ENCODE peak calls at places on chromosomes 13 and 19, in five cellular contexts. N, O, S, K and U are unnamed samples.
A peak's percentile ranks its signal among the peaks of the same experiment; 100 is the strongest.

GRCh38 chr13:28574617-28575142 is 79.8 kb upstream of the FLT1 start:
- DNase-seq in O (peak; percentile 97), N (peak; percentile 91), S (peak; percentile 68), K (no peak), U (peak; percentile 94)

GRCh38 chr19:55216461-55217198 is 7.3 kb upstream of the PTPRH start:
- DNase-seq in S (peak; percentile 99), N (peak; percentile 99), O (peak; percentile 100), K (peak; percentile 98), U (peak; percentile 99)

GRCh38 chr13:21717817-21718216 is 46.9 kb downstream of the FGF9 start:
- DNase-seq in S (peak; percentile 21), N (no peak), K (peak; percentile 78), O (no peak), U (peak; percentile 53)

GRCh38 chr13:51643882-51644281 is 59.6 kb downstream of the WDFY2 start:
- DNase-seq in O (peak; percentile 96), N (peak; percentile 90), S (peak; percentile 50), K (no peak), U (peak; percentile 81)

GRCh38 chr19:49801966-49802661 is 11.0 kb downstream of the FUZ start:
- DNase-seq in S (no peak), N (peak; percentile 89), K (peak; percentile 93), O (peak; percentile 73), U (no peak)

GRCh38 chr13:113869263-113869662 is 5.4 kb upstream of the GAS6 start:
- DNase-seq in O (no peak), K (no peak), N (no peak), S (no peak), U (no peak)

GRCh38 chr13:100954430-100955361 is 280.1 kb upstream of the TMTC4 start:
- DNase-seq in N (no peak), O (peak; percentile 8), S (no peak), K (no peak), U (no peak)

GRCh38 chr13:74135306-74136088 is 1.3 kb upstream of the KLF12 start:
- DNase-seq in S (no peak), K (peak; percentile 89), N (peak; percentile 66), O (peak; percentile 67), U (peak; percentile 84)

GRCh38 chr19:50162988-50163387 is at the start of gene IZUMO2:
- DNase-seq in N (no peak), S (no peak), K (peak; percentile 92), O (no peak), U (no peak)

GRCh38 chr13:99218969-99219368 is 18.3 kb downstream of the UBAC2 start:
- DNase-seq in N (no peak), K (no peak), O (no peak), S (no peak), U (no peak)

GRCh38 chr19:47531640-47532387 is 17.0 kb upstream of the NAPA start:
- DNase-seq in O (no peak), K (no peak), S (no peak), N (no peak), U (no peak)

GRCh38 chr19:10855879-10856522 is 7.8 kb downstream of the C19orf38 start:
- DNase-seq in O (no peak), S (no peak), N (no peak), K (peak; percentile 77), U (no peak)

GRCh38 chr13:23440821-23441608 is 7.5 kb upstream of the SACS start:
- DNase-seq in O (no peak), S (no peak), K (no peak), N (no peak), U (no peak)

GRCh38 chr19:982567-983170 is 1.5 kb upstream of the WDR18 start:
- DNase-seq in N (peak; percentile 42), S (no peak), O (no peak), K (peak; percentile 83), U (peak; percentile 52)
- TF ChIP-seq EZH2 in N (no peak), S (no peak), O (no peak), K (no peak), U (no peak)

GRCh38 chr19:42323852-42324654 is 1.4 kb upstream of the MEGF8 start:
- DNase-seq in O (no peak), K (peak; percentile 70), S (no peak), N (no peak), U (no peak)
- TF ChIP-seq EZH2 in O (peak; percentile 100), K (peak; percentile 44), S (peak; percentile 51), N (peak; percentile 76), U (no peak)

DNA sequence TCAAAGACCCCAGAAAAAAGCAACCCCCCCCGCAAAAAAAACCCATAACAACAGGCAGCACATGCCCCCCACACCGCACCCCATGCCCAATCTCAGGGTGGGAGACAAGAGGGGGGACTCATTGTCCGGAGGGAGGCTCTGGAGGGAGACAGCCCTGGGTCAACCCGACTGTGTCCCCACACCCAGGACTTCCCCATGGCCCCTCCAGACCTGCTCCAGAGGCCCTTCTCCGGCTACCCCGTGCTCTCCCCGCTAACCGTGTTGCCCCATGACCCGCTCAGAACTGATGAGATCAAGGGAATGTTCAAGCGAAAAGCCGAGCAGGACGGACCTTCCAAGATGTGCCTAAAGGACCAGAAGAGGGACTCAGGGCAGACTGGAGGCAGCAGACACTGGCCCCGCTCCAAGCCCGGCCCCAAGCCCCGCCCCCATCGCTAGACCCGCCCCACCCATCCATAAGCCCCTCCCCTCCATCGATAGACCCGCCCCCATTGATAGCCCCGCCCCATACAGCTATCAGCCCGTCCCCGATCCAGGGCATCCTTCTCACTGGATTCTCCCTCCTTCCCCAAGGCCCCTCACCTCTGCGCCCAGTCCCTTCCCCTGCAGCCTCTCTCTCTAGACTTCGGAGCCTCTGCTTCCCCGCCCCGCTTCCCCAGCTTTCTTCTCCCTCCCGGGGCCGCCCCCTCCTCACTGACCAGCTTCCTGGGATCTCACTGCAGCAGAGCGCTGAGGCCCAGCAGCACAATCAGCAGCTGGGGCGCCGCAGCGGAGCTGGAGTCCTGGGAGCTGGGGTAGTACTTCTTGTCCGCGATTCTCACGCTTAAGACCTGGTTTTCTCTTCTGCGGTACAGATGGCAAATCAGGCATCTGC is 2.2 kb downstream of the BST2 start:
- DNase-seq in N (no peak), O (no peak), K (peak; percentile 92), S (no peak), U (no peak)
- TF ChIP-seq EZH2 in N (no peak), O (no peak), K (no peak), S (no peak), U (no peak)

GRCh38 chr19:40567750-40568494 is 8.8 kb upstream of the SHKBP1 start:
- DNase-seq in N (no peak), O (no peak), S (no peak), K (peak; percentile 62), U (no peak)
- TF ChIP-seq EZH2 in N (no peak), O (peak; percentile 85), S (peak; percentile 49), K (peak; percentile 66), U (no peak)